ENCODE peak calls at places on chromosomes 13 and 19, in four cellular contexts. G, R, D and Z are unnamed samples.

GRCh38 chr13:98466634-98467236 is 110.2 kb downstream of the STK24 start:
- DNase-seq in G (peak; percentile 63), R (no peak), D (no peak), Z (peak; percentile 80)

GRCh38 chr13:113938246-113938645 is 35.6 kb downstream of the C13orf46 start:
- DNase-seq in G (no peak), R (no peak), D (no peak), Z (no peak)

GRCh38 chr13:26923824-26924605 is 163.4 kb upstream of the GPR12 start:
- DNase-seq in G (no peak), R (no peak), D (no peak), Z (no peak)

GRCh38 chr13:44573790-44574465 is 2.2 kb downstream of the TSC22D1 start:
- DNase-seq in G (peak; percentile 13), R (no peak), D (no peak), Z (peak; percentile 48)

GRCh38 chr13:69904784-69905183 is 202.8 kb upstream of the ATXN8OS start:
- DNase-seq in G (no peak), R (no peak), D (no peak), Z (no peak)

GRCh38 chr13:31943591-31943990 is 88.0 kb upstream of the FRY start:
- DNase-seq in G (no peak), R (no peak), D (no peak), Z (no peak)

GRCh38 chr13:26601669-26602068 is 44.2 kb downstream of the WASF3 start:
- DNase-seq in G (no peak), R (no peak), D (no peak), Z (no peak)

GRCh38 chr13:45527699-45528462 is 63.1 kb downstream of the COG3 start:
- DNase-seq in G (no peak), R (no peak), D (no peak), Z (no peak)

GRCh38 chr13:24264976-24265375 is 44.4 kb upstream of the C1QTNF9 start:
- DNase-seq in G (no peak), R (no peak), D (peak; percentile 86), Z (no peak)

GRCh38 chr19:8487137-8487851 is 15.1 kb downstream of the PRAM1 start:
- DNase-seq in G (no peak), R (no peak), D (peak; percentile 66), Z (no peak)

GRCh38 chr13:23718916-23719470 is 148.8 kb downstream of the TNFRSF19 start:
- DNase-seq in G (no peak), R (no peak), D (no peak), Z (no peak)

GRCh38 chr19:35545855-35546381 is 492 bp downstream of the TMEM147 start:
- DNase-seq in G (peak; percentile 89), R (no peak), D (peak; percentile 55), Z (peak; percentile 66)

GRCh38 chr13:76992548-76993001 is 694 bp downstream of the CLN5 start:
- DNase-seq in G (no peak), R (no peak), D (peak; percentile 63), Z (no peak)

GRCh38 chr13:54980651-54981050 is 1952.0 kb downstream of the OLFM4 start:
- DNase-seq in G (no peak), R (no peak), D (no peak), Z (no peak)

GRCh38 chr13:52925775-52926285 is 77.4 kb upstream of the PCDH8 start:
- DNase-seq in G (no peak), R (no peak), D (no peak), Z (no peak)

DNA sequence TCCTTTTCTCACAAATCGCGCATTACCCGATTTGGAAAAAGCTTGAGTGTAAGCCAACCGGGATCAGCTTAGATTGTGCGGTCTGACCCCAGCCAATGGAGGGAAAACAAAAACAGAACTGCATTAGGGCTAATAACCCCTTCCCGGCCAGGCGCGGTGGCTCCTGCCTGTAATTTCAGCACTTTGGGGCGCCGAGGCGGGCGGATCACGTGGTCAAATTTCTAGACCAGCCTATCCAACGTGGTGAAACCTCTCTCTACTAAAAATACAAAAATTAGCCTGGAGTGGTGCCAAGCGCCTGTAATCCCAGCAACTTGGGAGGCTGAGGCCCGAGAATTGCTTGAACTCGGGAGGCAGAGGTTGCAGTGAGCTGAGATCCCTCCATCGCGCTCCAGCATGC is 896 bp downstream of the ZNF90 start:
- DNase-seq in G (no peak), R (no peak), D (peak; percentile 49), Z (peak; percentile 30)
- TF ChIP-seq POLR2A in G (no peak), R (no peak), D (no peak), Z (no peak)

GRCh38 chr19:52095172-52096014 is at the start of gene ZNF841:
- DNase-seq in G (peak; percentile 97), R (peak; percentile 89), D (peak; percentile 96), Z (peak; percentile 84)
- TF ChIP-seq POLR2A in G (peak; percentile 89), R (no peak), D (peak; percentile 41), Z (peak; percentile 77)

GRCh38 chr13:71861769-71862168 is 5.2 kb downstream of the DACH1 start:
- DNase-seq in G (no peak), R (no peak), D (no peak), Z (no peak)
- TF ChIP-seq POLR2A in G (no peak), R (no peak), D (no peak), Z (no peak)

GRCh38 chr13:46553886-46554855 is 1.2 kb downstream of the LRCH1 start:
- DNase-seq in G (peak; percentile 52), R (peak; percentile 43), D (peak; percentile 85), Z (peak; percentile 78)
- TF ChIP-seq POLR2A in G (peak; percentile 54), R (peak; percentile 8), D (peak; percentile 16), Z (peak; percentile 56)